ENCODE peak calls at places on chromosomes 11 and 22, in four cellular contexts. H is SK-N-SH, O is K562, W is HepG2. M is an unnamed sample.

GRCh38 chr11:123233978-123234340 is 38.9 kb upstream of the CLMP start:
- DNase-seq in O (no peak), H (no peak), W (no peak), M (no peak)

GRCh38 chr11:86577663-86578636 is 94.5 kb downstream of the ME3 start:
- DNase-seq in W (peak), H (no peak), O (no peak), M (no peak)

GRCh38 chr22:48889887-48890692 is 937.6 kb downstream of the BRD1 start:
- DNase-seq in H (no peak), O (no peak), W (no peak), M (no peak)

GRCh38 chr22:19659805-19660345 is 54.4 kb upstream of the SEPTIN5 start:
- DNase-seq in O (no peak), W (no peak), H (no peak), M (no peak)

GRCh38 chr11:33257160-33257896 is at the start of gene HIPK3:
- DNase-seq in O (peak), H (peak), W (peak), M (no peak)

GRCh38 chr22:30507670-30508069 is 2.2 kb upstream of the SEC14L4 start:
- DNase-seq in O (no peak), H (no peak), W (no peak), M (no peak)

GRCh38 chr11:8327761-8328192 is 64.1 kb upstream of the LMO1 start:
- DNase-seq in W (no peak), O (no peak), H (no peak), M (peak)

GRCh38 chr11:74010306-74010981 is 1.6 kb upstream of the UCP3 start:
- DNase-seq in H (no peak), O (peak), W (no peak), M (no peak)

GRCh38 chr11:15197696-15198095 is 83.0 kb downstream of the INSC start:
- DNase-seq in W (no peak), O (no peak), H (no peak), M (no peak)

GRCh38 chr22:30823015-30823370 is 128.3 kb downstream of the OSBP2 start:
- DNase-seq in O (peak), H (peak), W (no peak), M (no peak)

GRCh38 chr11:27717377-27717776 is 17.1 kb upstream of the BDNF start:
- DNase-seq in H (peak), O (peak), W (no peak), M (no peak)

GRCh38 chr11:20080032-20080685 is 80.1 kb downstream of the DBX1 start:
- DNase-seq in H (no peak), O (peak), W (no peak), M (peak)

GRCh38 chr11:2142762-2143202 is 3.6 kb upstream of the IGF2 start:
- DNase-seq in H (no peak), W (no peak), O (no peak), M (peak)
- TF ChIP-seq YY1 in H (no peak), W (no peak), O (no peak), M (no peak)

DNA sequence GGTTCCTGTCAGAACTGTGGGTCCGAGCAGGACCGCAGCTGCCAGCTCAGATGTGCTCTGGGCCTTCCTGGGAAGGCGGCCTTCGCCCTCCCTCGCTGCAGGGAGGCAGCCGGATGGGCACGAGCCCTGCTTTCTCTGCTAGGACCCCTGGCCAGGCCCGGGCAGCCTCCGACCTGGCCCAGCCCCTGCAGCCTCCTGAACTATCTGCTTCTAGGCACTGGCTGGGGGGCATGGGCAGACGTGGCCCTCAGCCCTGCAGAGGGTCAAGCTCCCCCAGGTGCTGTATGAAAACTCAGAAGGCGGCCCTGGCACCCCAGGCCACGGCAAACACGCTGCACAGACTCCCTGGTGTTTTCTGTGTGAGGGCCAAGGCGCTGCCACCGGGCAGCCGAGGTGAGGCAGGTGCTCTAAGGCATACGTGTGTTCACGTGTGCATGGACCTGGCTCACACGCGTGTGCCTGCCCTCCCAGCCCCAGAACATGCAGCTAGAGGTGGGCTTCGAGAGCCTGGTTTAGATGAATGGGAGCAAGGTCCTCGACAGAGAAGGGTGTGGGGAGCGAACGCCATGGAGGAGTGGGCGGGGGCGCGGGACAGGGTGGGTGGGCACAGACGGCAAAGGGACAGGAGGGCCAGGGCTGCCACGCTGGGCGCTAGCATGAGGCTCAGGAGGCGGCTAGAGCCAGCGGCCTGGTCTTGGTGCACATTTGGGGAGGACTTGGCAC is 4.3 kb downstream of the LRFN4 start:
- DNase-seq in O (no peak), W (no peak), H (no peak), M (no peak)
- TF ChIP-seq SMC3 in O (no peak), W (no peak), H (no peak), M (no peak)

GRCh38 chr11:69386594-69387408 is 92.8 kb downstream of the MYEOV start:
- DNase-seq in W (no peak), H (no peak), O (no peak), M (no peak)
- TF ChIP-seq YY1 in W (no peak), H (no peak), O (no peak), M (no peak)

DNA sequence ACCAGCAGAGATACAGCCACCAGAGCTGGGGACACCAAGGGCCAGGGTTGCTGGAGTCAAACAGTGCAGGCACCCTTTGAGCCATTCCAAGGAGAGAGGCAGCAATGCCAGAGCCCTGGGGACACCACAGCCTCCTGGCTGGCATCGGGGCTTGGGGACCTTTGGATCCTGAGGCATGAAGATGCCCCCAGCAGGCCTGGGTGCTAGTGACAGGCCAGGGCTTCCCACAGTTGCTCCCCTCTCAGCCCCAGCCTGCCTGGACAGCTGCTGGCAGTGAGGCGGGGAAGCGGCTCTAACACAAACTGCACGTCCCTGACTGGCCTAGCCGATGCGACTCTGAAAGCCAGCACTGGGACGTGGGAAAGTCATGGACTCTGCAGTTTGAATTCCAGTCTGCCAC is 2.7 kb downstream of the CD5 start:
- DNase-seq in W (no peak), O (no peak), H (no peak), M (no peak)
- TF ChIP-seq SMC3 in W (no peak), O (no peak), H (no peak), M (no peak)

GRCh38 chr22:25176175-25176574 is 23.5 kb upstream of the CRYBB3 start:
- DNase-seq in W (no peak), O (no peak), H (no peak), M (no peak)
- TF ChIP-seq YY1 in W (no peak), O (no peak), H (no peak), M (no peak)

DNA sequence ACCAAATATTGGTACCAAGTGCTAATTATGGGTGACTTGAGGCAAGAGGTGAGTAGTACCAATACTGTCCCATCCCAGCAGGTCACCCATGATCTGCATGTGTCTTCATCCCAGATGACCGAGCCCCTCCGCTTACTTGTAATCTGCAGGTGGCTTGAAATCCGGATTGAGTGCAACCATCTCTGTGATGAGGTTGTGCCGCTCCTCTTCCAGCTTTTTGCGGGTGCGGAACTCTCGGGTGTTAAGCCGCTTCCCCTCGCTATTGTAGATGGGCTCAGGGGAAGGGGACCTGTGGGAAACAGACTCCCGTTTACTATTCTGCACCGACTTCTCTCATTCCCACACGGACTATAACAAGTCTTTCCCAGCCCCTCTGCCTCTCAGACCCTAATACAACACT is 8.2 kb downstream of the SF1 start:
- DNase-seq in W (no peak), O (no peak), H (no peak), M (no peak)
- TF ChIP-seq SMC3 in W (no peak), O (no peak), H (no peak), M (no peak)

DNA sequence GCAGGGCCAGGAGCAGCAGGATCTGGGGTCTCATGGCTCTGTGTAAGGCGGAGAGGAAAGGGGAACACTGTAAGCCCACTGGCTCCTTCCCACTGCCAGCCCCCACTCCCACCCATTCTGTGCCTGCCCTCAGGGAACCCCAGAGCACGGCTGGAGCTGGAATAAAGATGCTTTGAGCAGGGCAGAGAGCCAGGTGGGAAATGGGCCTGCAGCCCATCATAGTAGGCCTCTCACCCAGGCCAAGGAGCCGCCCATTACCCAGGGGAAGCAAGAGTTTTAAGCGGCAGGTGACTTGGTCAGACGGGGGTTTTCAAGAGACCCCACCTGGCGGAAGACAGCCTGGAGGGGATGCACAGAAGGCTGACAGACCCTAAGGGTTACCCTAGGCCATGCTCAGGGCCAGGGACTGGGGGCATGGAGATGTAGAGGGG is 4.6 kb downstream of the LRRC32 start:
- DNase-seq in H (peak), O (no peak), W (no peak), M (no peak)
- TF ChIP-seq YY1 in H (no peak), O (no peak), W (no peak), M (no peak)